ENCODE peak calls at places on chromosomes 6 and 20, in six cellular contexts. A is heart left ventricle, V is SK-N-SH, S is cardiac muscle cell, P is aorta, C is stomach. W is an unnamed sample. For H3K9me3, the result is how much of the 10 kb centered on the place peaks cover.

GRCh38 chr6:52741872-52742271 is 21.4 kb downstream of the GSTA2 start:
- DNase-seq in A (no peak), V (no peak), P (no peak), C (no peak), S (no peak), W (no peak)

GRCh38 chr6:30071081-30071818 is 4.3 kb downstream of the PPP1R11 start:
- DNase-seq in C (no peak), V (peak), A (peak), S (peak), P (no peak), W (no peak)

GRCh38 chr6:169415179-169415578 is 161.5 kb upstream of the THBS2 start:
- DNase-seq in P (no peak), S (no peak), A (no peak), C (no peak), V (no peak), W (no peak)

GRCh38 chr20:2687514-2687913 is 5.1 kb upstream of the EBF4 start:
- DNase-seq in C (no peak), S (no peak), A (no peak), P (peak), V (no peak), W (no peak)

GRCh38 chr20:63054103-63054474 is 47.3 kb upstream of the BHLHE23 start:
- DNase-seq in V (no peak), A (peak), P (peak), C (no peak), S (no peak), W (no peak)

GRCh38 chr6:25277401-25277800 is 1.8 kb upstream of the CARMIL1 start:
- DNase-seq in V (no peak), A (no peak), C (no peak), S (no peak), P (no peak), W (no peak)

GRCh38 chr6:128515550-128516513 is 4.6 kb downstream of the PTPRK start:
- DNase-seq in A (no peak), S (peak), C (no peak), P (no peak), V (no peak), W (no peak)

GRCh38 chr6:111852704-111853103 is 20.5 kb downstream of the FYN start:
- DNase-seq in P (no peak), V (no peak), C (no peak), A (no peak), S (peak), W (no peak)

GRCh38 chr20:61601361-61601760 is 349.3 kb downstream of the CDH4 start:
- DNase-seq in V (no peak), P (peak), A (no peak), S (no peak), C (no peak), W (no peak)
- H3K9me3 ChIP-seq in V (under half), P (under half), A (under half), S (under half), C (half or more), W (under half)

DNA sequence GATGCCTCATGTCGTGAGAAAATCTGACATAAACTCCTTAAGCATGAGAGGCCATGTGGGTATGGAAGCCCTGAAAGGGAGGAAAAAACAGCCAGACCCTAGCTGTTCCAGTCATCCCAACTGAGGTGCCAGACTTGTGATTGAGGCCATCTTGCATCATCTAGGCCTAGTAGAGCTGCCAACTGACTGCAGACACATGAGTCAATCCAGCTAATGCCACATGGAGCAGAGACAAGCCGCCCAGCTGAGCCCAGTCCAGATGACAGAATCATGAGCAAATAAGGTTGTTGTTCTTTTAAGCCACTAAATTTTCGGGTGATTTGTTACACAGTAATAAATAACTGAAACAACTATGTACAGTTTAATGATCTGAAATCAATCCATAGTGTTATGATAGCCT is 680.9 kb downstream of the MAFB start:
- DNase-seq in S (no peak), P (no peak), V (no peak), A (no peak), C (no peak), W (no peak)
- H3K9me3 ChIP-seq in S (under half), P (under half), V (under half), A (under half), C (under half), W (under half)

DNA sequence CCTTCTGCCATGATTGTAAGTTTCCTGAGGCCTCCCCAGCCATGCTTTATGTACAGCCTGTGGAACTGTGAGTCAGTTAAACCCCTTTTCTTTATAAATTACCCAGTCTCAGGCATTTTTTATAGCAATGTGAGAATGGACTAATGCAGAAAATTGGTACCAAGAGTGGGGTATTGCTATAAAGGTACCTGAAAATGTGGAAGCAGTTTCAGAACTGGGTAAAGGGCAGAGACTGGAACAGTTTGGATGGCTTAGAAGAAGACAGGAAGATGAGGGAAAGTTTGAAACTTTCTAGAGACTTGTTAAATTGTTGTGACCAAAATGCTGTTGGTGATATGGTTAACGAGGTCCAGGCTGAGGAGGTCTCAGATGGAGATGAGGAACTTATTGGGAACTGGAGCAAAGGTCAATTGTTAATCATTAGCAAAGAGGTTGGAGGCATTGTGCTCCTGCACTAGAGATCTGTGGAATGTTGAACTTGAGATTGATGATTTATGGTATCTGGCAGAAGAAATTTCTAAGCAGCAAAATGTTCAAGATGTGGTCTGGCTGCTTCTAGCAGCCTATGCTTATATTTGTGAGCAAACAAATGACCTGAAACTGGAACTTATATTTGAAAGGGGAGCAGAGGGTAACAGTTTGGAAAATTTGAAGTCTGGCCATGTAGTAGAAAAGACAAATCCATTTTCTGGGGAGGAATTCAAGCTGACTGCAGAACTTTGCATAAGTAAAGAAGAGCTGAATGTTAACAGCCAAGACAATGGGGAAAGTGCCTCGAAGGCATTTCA is 79.0 kb upstream of the GMDS start:
- DNase-seq in A (no peak), S (no peak), P (no peak), C (no peak), V (no peak), W (peak)
- H3K9me3 ChIP-seq in A (under half), S (under half), P (under half), C (half or more), V (under half), W (under half)

GRCh38 chr6:155943635-155944034 is 488.0 kb upstream of the NOX3 start:
- DNase-seq in S (no peak), V (no peak), C (no peak), A (no peak), P (no peak), W (no peak)

GRCh38 chr6:155936551-155936950 is 480.9 kb upstream of the NOX3 start:
- DNase-seq in V (no peak), P (peak), A (no peak), S (no peak), C (no peak), W (no peak)

GRCh38 chr6:155936127-155936526 is 480.5 kb upstream of the NOX3 start:
- DNase-seq in A (no peak), V (no peak), S (no peak), C (no peak), P (no peak), W (no peak)

DNA sequence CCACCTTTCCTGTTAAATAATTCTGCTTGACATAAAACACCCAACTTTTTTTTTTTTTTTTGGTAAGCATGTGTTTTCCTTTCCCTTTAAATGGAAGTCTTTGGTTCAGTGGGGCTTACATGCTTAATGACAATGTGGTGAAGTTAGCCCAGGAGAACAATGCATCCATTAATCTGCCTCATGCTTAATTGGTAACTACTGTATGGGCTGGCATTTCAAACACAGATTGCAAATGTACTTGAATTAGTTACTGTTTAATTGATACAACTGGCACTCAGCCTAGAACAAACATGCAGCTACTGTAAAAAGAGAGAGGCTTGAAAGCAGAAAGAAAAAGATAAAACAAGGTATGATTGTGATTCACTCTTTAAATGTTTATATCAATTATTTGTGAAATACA is 483.6 kb upstream of the NOX3 start:
- DNase-seq in P (no peak), A (no peak), V (peak), C (no peak), S (no peak), W (no peak)
- H3K9me3 ChIP-seq in P (under half), A (under half), V (under half), C (under half), S (under half), W (under half)

DNA sequence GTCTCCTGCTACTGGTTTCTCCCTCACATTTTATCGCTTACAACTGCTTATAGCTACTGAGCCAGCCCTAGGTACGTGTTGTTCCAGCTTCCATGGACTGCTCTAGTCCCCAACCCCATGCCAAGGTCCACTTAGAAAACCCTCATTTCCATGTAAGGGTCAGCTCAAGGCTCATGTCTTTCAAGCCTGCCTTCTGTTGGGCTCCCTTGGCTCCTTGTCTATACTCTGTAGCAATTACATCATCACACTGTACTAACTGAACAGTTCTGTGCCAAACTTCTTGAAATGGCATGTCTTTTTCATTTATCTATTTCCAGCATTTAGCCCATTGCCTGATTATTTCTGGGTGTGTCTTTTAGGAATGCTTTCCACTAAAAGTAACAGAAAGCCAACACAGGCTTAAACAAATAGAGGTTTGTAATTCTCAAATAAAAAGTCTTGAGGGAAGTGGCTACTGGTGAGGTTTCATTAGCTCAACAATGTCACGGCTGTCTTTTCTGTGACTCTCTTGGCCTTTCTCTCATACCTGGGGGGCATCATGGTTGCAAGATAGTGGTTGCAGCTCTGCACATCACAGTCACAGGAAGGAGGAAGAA is 317.6 kb downstream of the TPBG start:
- DNase-seq in A (no peak), C (no peak), V (no peak), S (no peak), P (no peak), W (no peak)
- H3K9me3 ChIP-seq in A (under half), C (under half), V (under half), S (under half), P (under half), W (under half)

GRCh38 chr6:305371-306206 is 13.3 kb downstream of the DUSP22 start:
- DNase-seq in C (no peak), A (no peak), V (no peak), S (no peak), P (no peak), W (no peak)

GRCh38 chr6:303948-304558 is 11.8 kb downstream of the DUSP22 start:
- DNase-seq in V (no peak), A (no peak), P (no peak), C (no peak), S (no peak), W (no peak)

GRCh38 chr6:306641-307061 is 14.4 kb downstream of the DUSP22 start:
- DNase-seq in V (no peak), A (no peak), C (peak), P (no peak), S (no peak), W (no peak)

GRCh38 chr6:303263-303662 is 11.0 kb downstream of the DUSP22 start:
- DNase-seq in P (peak), S (no peak), A (no peak), V (no peak), C (no peak), W (no peak)

GRCh38 chr6:304833-305370 is 12.6 kb downstream of the DUSP22 start:
- DNase-seq in P (peak), V (no peak), A (no peak), S (no peak), C (no peak), W (no peak)
- H3K9me3 ChIP-seq in P (under half), V (under half), A (under half), S (under half), C (under half), W (under half)

GRCh38 chr20:39624316-39624715 is 662.2 kb downstream of the DHX35 start:
- DNase-seq in A (no peak), S (no peak), C (no peak), V (no peak), P (no peak), W (no peak)
- H3K9me3 ChIP-seq in A (under half), S (under half), C (under half), V (under half), P (under half), W (under half)

GRCh38 chr6:118894425-118895240 is 681 bp downstream of the ASF1A start:
- DNase-seq in V (peak), A (peak), C (peak), P (peak), S (peak), W (no peak)
- H3K9me3 ChIP-seq in V (under half), A (under half), C (under half), P (under half), S (under half), W (under half)

W was measured in NT2/D1.